ENCODE peak calls at places on chromosomes 3 and 15, in six cellular contexts. D, M, W, N, C and O are unnamed samples.

GRCh38 chr3:25686766-25687165 is 22.1 kb upstream of the TOP2B start:
- DNase-seq in D (no peak), M (no peak), W (no peak), N (no peak), C (no peak), O (peak; percentile 58)

GRCh38 chr3:141412936-141413354 is 44.6 kb downstream of the ZBTB38 start:
- DNase-seq in D (peak; percentile 82), M (peak; percentile 84), W (no peak), N (no peak), C (no peak), O (peak; percentile 88)

GRCh38 chr3:171614318-171614967 is 154.2 kb upstream of the TNIK start:
- DNase-seq in D (peak; percentile 58), M (peak; percentile 62), W (peak; percentile 28), N (no peak), C (no peak), O (no peak)

GRCh38 chr15:51526955-51527354 is 95.6 kb downstream of the DMXL2 start:
- DNase-seq in D (no peak), M (no peak), W (no peak), N (no peak), C (no peak), O (no peak)

GRCh38 chr3:191192941-191193340 is 6.1 kb upstream of the OSTN start:
- DNase-seq in D (no peak), M (no peak), W (no peak), N (no peak), C (no peak), O (no peak)

GRCh38 chr3:197367081-197367780 is 68.8 kb upstream of the DLG1 start:
- DNase-seq in D (no peak), M (peak; percentile 37), W (no peak), N (no peak), C (no peak), O (peak; percentile 92)

GRCh38 chr3:106720510-106720909 is 656.7 kb upstream of the CCDC54 start:
- DNase-seq in D (no peak), M (no peak), W (no peak), N (no peak), C (no peak), O (no peak)

GRCh38 chr15:25133804-25134203 is 179.0 kb downstream of the SNRPN start:
- DNase-seq in D (no peak), M (no peak), W (no peak), N (no peak), C (no peak), O (no peak)

GRCh38 chr15:75732809-75733451 is 20.3 kb upstream of the CSPG4 start:
- DNase-seq in D (peak; percentile 73), M (peak; percentile 74), W (peak; percentile 57), N (peak; percentile 44), C (peak; percentile 44), O (peak; percentile 74)

GRCh38 chr15:51876169-51876568 is 46.7 kb downstream of the TMOD3 start:
- DNase-seq in D (no peak), M (no peak), W (no peak), N (no peak), C (no peak), O (no peak)

GRCh38 chr15:69056365-69056764 is 41.9 kb downstream of the NOX5 start:
- DNase-seq in D (no peak), M (no peak), W (no peak), N (no peak), C (no peak), O (no peak)

GRCh38 chr3:66353530-66353929 is 132.7 kb downstream of the SLC25A26 start:
- DNase-seq in D (peak; percentile 48), M (peak; percentile 74), W (no peak), N (no peak), C (no peak), O (no peak)

GRCh38 chr3:3772920-3773319 is 26.3 kb upstream of the LRRN1 start:
- DNase-seq in D (no peak), M (no peak), W (no peak), N (no peak), C (no peak), O (no peak)

GRCh38 chr3:127545711-127546457 is 44.6 kb downstream of the TPRA1 start:
- DNase-seq in D (no peak), M (no peak), W (no peak), N (no peak), C (no peak), O (no peak)

GRCh38 chr3:53084310-53085001 is 38.6 kb upstream of the SFMBT1 start:
- DNase-seq in D (no peak), M (no peak), W (no peak), N (no peak), C (no peak), O (no peak)

GRCh38 chr3:24305795-24306467 is 188.7 kb downstream of the THRB start:
- DNase-seq in D (peak; percentile 39), M (no peak), W (peak; percentile 36), N (no peak), C (no peak), O (no peak)

GRCh38 chr3:115693868-115694267 is 70.6 kb downstream of the GAP43 start:
- DNase-seq in D (no peak), M (no peak), W (no peak), N (no peak), C (no peak), O (no peak)

GRCh38 chr3:133930341-133930933 is 34.8 kb upstream of the RAB6B start:
- DNase-seq in D (peak; percentile 91), M (peak; percentile 88), W (peak; percentile 62), N (no peak), C (no peak), O (no peak)

GRCh38 chr15:40367038-40367672 is 9.1 kb downstream of the DISP2 start:
- DNase-seq in D (no peak), M (no peak), W (no peak), N (no peak), C (no peak), O (no peak)

GRCh38 chr3:144843099-144843498 is 871.5 kb downstream of the DIPK2A start:
- DNase-seq in D (peak; percentile 18), M (no peak), W (no peak), N (no peak), C (no peak), O (no peak)

GRCh38 chr3:42179110-42179725 is 86.8 kb downstream of the CCK start:
- DNase-seq in D (peak; percentile 87), M (peak; percentile 88), W (peak; percentile 78), N (no peak), C (no peak), O (no peak)

GRCh38 chr3:46948830-46949671 is 27.5 kb downstream of the CCDC12 start:
- DNase-seq in D (no peak), M (no peak), W (peak; percentile 35), N (no peak), C (no peak), O (peak; percentile 79)

GRCh38 chr3:51673181-51673801 is 2.2 kb downstream of the TEX264 start:
- DNase-seq in D (no peak), M (no peak), W (no peak), N (no peak), C (no peak), O (no peak)

GRCh38 chr3:4741404-4742307 is 237.6 kb upstream of the BHLHE40 start:
- DNase-seq in D (peak; percentile 99), M (peak; percentile 99), W (peak; percentile 87), N (no peak), C (no peak), O (no peak)

GRCh38 chr3:105806361-105806760 is 62.5 kb downstream of the CBLB start:
- DNase-seq in D (peak; percentile 54), M (peak; percentile 65), W (peak; percentile 42), N (no peak), C (no peak), O (no peak)

GRCh38 chr3:181694805-181695660 is 16.7 kb upstream of the SOX2 start:
- DNase-seq in D (no peak), M (peak; percentile 21), W (no peak), N (no peak), C (no peak), O (no peak)

GRCh38 chr15:57333487-57333886 is 42.8 kb upstream of the CGNL1 start:
- DNase-seq in D (peak; percentile 54), M (peak; percentile 25), W (no peak), N (no peak), C (no peak), O (no peak)